ENCODE peak calls at places on chromosomes 2 and 18, in six cellular contexts. D is esophagus squamous epithelium; R is effector memory CD4-positive, alpha-beta T cell; A is naive thymus-derived CD4-positive, alpha-beta T cell; G is lower lobe of right lung; X is right cardiac atrium. I is an unnamed sample.

GRCh38 chr2:169069341-169069740 is at the start of gene DHRS9:
- DNase-seq in D (no peak), R (no peak), A (no peak), G (peak; percentile 57), X (no peak), I (no peak)

GRCh38 chr18:32049393-32050161 is 31.0 kb downstream of the RNF125 start:
- DNase-seq in D (no peak), R (peak; percentile 31), A (no peak), G (peak; percentile 70), X (peak; percentile 23), I (no peak)

GRCh38 chr2:42854207-42854818 is 61.9 kb upstream of the HAAO start:
- DNase-seq in D (no peak), R (no peak), A (no peak), G (no peak), X (peak; percentile 69), I (no peak)

GRCh38 chr2:109531221-109531620 is 82.5 kb downstream of the SEPTIN10 start:
- DNase-seq in D (no peak), R (no peak), A (no peak), G (no peak), X (no peak), I (no peak)

GRCh38 chr2:190781604-190782198 is 98.9 kb upstream of the GLS start:
- DNase-seq in D (no peak), R (peak; percentile 14), A (peak; percentile 41), G (no peak), X (peak; percentile 19), I (peak; percentile 12)

GRCh38 chr2:71067567-71068217 is 756 bp upstream of the NAGK start:
- DNase-seq in D (no peak), R (no peak), A (no peak), G (no peak), X (peak; percentile 23), I (no peak)

GRCh38 chr2:12265646-12266045 is 451.1 kb upstream of the TRIB2 start:
- DNase-seq in D (no peak), R (no peak), A (no peak), G (no peak), X (no peak), I (no peak)

GRCh38 chr2:44838116-44838790 is 103.2 kb upstream of the SIX3 start:
- DNase-seq in D (no peak), R (no peak), A (no peak), G (no peak), X (no peak), I (no peak)

GRCh38 chr18:26008096-26008495 is 82.3 kb downstream of the SS18 start:
- DNase-seq in D (no peak), R (no peak), A (no peak), G (peak; percentile 51), X (no peak), I (no peak)

GRCh38 chr2:26469092-26469710 is 8.7 kb downstream of the OTOF start:
- DNase-seq in D (no peak), R (no peak), A (no peak), G (peak; percentile 77), X (peak; percentile 22), I (no peak)

GRCh38 chr2:105866439-105867170 is 121.9 kb downstream of the NCK2 start:
- DNase-seq in D (no peak), R (no peak), A (no peak), G (no peak), X (no peak), I (no peak)

GRCh38 chr18:7697306-7697705 is 130.2 kb downstream of the PTPRM start:
- DNase-seq in D (no peak), R (no peak), A (no peak), G (no peak), X (no peak), I (no peak)

GRCh38 chr2:86054539-86055082 is 51.1 kb downstream of the POLR1A start:
- DNase-seq in D (no peak), R (no peak), A (no peak), G (no peak), X (no peak), I (no peak)

GRCh38 chr18:10805587-10806088 is 279.8 kb downstream of the NAPG start:
- DNase-seq in D (no peak), R (no peak), A (no peak), G (no peak), X (no peak), I (no peak)

DNA sequence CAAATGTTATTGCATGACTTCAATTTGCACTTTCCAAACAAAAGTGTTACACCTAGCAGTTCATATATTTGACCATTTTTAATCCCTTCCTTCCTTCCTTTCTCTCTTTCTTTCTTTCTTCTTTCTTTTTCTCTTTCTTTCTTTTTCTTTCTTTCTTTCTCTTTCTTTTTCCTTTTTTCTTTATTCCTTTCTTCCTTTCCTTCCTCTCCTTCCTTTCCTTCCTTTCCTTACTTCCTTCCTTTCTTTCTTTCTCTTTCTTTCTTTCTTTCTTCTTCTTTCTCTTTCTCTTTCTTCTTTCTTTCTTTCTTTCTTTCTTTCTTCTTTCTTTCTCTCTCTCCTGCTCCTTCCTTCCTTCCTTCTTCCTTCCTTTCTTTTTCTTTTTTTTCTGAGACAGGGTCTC is 146.7 kb upstream of the ALKAL2 start:
- DNase-seq in D (no peak), R (no peak), A (no peak), G (no peak), X (no peak), I (no peak)
- H3K9me3 ChIP-seq in D (no peaks in the 10 kb centered on the region), R (no peaks in the 10 kb centered on the region), A (no peaks in the 10 kb centered on the region), G (no peaks in the 10 kb centered on the region), X (no peaks in the 10 kb centered on the region), I (no peaks in the 10 kb centered on the region)

DNA sequence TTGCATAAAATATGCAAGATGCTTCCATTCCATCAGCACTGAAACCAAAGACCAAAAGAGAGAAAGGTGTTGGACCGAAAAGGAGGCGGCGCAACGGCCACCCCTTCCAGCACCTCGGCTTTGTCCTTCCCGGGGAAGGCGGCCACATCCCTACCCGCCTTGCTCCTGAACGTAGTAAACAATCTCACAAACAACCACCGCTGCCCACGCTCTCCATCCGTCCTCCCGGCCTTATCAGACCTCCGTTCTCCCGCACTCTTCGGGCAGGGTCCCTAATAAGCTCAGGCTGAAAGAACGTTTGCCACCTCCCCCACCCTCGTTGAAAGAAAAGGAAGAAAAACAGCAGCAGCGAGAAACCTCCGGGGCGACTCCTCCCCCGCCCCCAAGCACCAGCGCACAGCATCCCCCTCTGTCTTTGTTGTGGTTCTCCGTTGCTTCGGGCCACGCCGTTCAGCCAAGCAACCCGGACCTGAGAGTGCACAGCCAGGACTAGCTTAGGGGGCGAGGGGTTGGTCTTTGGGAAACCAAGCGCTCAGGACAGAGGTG is 4.4 kb downstream of the EVX2 start:
- DNase-seq in D (no peak), R (no peak), A (no peak), G (no peak), X (no peak), I (no peak)
- H3K9me3 ChIP-seq in D (peaks cover 13% of the 10 kb centered on the region), R (peaks cover 20% of the 10 kb centered on the region), A (peaks cover 8% of the 10 kb centered on the region), G (no peaks in the 10 kb centered on the region), X (no peaks in the 10 kb centered on the region), I (peaks cover 12% of the 10 kb centered on the region)

DNA sequence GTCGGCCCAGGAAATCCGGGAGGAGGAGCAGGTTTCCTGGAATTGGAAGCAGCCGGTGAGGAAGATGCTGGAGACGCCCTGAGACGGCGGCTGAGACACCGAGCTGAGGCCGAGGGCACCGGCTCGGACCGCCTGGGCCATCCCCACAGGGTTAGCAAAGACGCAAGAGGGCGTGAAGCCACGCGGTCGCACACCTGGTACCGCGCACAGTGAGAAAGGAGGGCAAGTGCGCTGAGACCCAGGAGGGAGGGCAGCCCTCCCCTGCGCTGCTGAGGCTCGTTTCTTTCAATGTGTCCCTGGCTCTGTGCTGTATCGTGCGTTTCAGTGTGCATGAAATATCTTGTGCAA is 54.5 kb upstream of the SALL3 start:
- DNase-seq in D (no peak), R (no peak), A (no peak), G (no peak), X (no peak), I (no peak)
- H3K9me3 ChIP-seq in D (no peaks in the 10 kb centered on the region), R (no peaks in the 10 kb centered on the region), A (no peaks in the 10 kb centered on the region), G (no peaks in the 10 kb centered on the region), X (no peaks in the 10 kb centered on the region), I (no peaks in the 10 kb centered on the region)

DNA sequence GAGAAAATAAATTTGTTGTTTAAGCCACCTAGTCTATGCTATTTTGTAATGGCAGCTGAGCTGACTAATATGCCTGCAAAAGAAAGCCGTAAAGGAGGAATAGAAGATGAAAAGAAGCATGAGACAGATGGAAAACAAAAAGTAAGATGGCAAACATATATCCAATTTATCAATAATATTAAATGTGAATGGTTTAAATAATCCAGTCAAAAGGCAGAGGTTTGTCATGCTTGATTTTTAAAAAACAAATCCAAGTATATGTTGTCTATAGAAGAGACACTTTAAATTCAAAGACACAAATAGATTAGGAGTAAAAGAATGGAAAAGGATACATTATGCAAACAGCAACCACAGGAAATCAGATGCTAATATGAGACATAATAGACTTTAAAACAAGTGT is 35.4 kb upstream of the EMILIN2 start:
- DNase-seq in D (no peak), R (no peak), A (no peak), G (no peak), X (no peak), I (no peak)
- H3K9me3 ChIP-seq in D (no peaks in the 10 kb centered on the region), R (peaks cover 8% of the 10 kb centered on the region), A (no peaks in the 10 kb centered on the region), G (peaks cover 21% of the 10 kb centered on the region), X (no peaks in the 10 kb centered on the region), I (peaks cover 7% of the 10 kb centered on the region)

GRCh38 chr2:13682878-13683277 is 949.6 kb upstream of the LRATD1 start:
- DNase-seq in D (no peak), R (no peak), A (no peak), G (no peak), X (no peak), I (no peak)
- H3K9me3 ChIP-seq in D (peaks cover 12% of the 10 kb centered on the region), R (no peaks in the 10 kb centered on the region), A (no peaks in the 10 kb centered on the region), G (peaks cover 14% of the 10 kb centered on the region), X (no peaks in the 10 kb centered on the region), I (no peaks in the 10 kb centered on the region)

I was measured in T-helper 17 cell.